ENCODE peak calls at places on chromosomes 16 and 17, in seven cellular contexts. X, F, Y, L, Q, A and W are unnamed samples.

GRCh38 chr16:11076259-11077018 is 132.1 kb downstream of the CLEC16A start:
- DNase-seq in X (no peak), F (no peak), Y (no peak), L (no peak), Q (peak), A (no peak), W (peak)

GRCh38 chr16:89209522-89210044 is 7.9 kb upstream of the ZNF778 start:
- DNase-seq in X (no peak), F (no peak), Y (no peak), L (no peak), Q (no peak), A (no peak), W (no peak)

GRCh38 chr17:30323262-30323894 is 10.5 kb downstream of the TMIGD1 start:
- DNase-seq in X (no peak), F (no peak), Y (no peak), L (no peak), Q (peak), A (no peak), W (peak)

GRCh38 chr17:82775033-82775823 is 23.4 kb downstream of the TBCD start:
- DNase-seq in X (peak), F (peak), Y (peak), L (peak), Q (peak), A (peak), W (no peak)

GRCh38 chr16:23975293-23975692 is 139.5 kb downstream of the PRKCB start:
- DNase-seq in X (no peak), F (no peak), Y (no peak), L (no peak), Q (no peak), A (no peak), W (no peak)

GRCh38 chr17:28741358-28742349 is 2.2 kb upstream of the TRAF4 start:
- DNase-seq in X (peak), F (no peak), Y (no peak), L (no peak), Q (peak), A (no peak), W (peak)

GRCh38 chr17:4159761-4160160 is 16.8 kb downstream of the CYB5D2 start:
- DNase-seq in X (no peak), F (no peak), Y (no peak), L (no peak), Q (no peak), A (no peak), W (no peak)

GRCh38 chr17:50848691-50849090 is 13.3 kb downstream of the WFIKKN2 start:
- DNase-seq in X (no peak), F (no peak), Y (no peak), L (no peak), Q (no peak), A (no peak), W (no peak)

GRCh38 chr16:84952335-84953050 is 58.8 kb downstream of the ZDHHC7 start:
- DNase-seq in X (peak), F (peak), Y (peak), L (peak), Q (peak), A (peak), W (peak)

GRCh38 chr17:3527896-3528603 is 29.6 kb downstream of the TRPV3 start:
- DNase-seq in X (peak), F (no peak), Y (no peak), L (no peak), Q (no peak), A (no peak), W (no peak)

GRCh38 chr16:84212154-84212553 is 21.2 kb downstream of the ADAD2 start:
- DNase-seq in X (no peak), F (no peak), Y (no peak), L (no peak), Q (no peak), A (no peak), W (no peak)

GRCh38 chr17:37752482-37752881 is 7.6 kb upstream of the HNF1B start:
- DNase-seq in X (peak), F (peak), Y (no peak), L (no peak), Q (no peak), A (no peak), W (no peak)

GRCh38 chr16:84332975-84333684 is 35.2 kb upstream of the ATP2C2 start:
- DNase-seq in X (no peak), F (no peak), Y (no peak), L (peak), Q (no peak), A (no peak), W (no peak)

GRCh38 chr16:89764711-89765201 is 43.4 kb downstream of the ZNF276 start:
- DNase-seq in X (peak), F (no peak), Y (no peak), L (peak), Q (peak), A (no peak), W (peak)

GRCh38 chr16:914453-914852 is 56.3 kb downstream of the LMF1 start:
- DNase-seq in X (peak), F (no peak), Y (no peak), L (no peak), Q (no peak), A (no peak), W (peak)

GRCh38 chr16:81996664-81997529 is 14.4 kb downstream of the SDR42E1 start:
- DNase-seq in X (peak), F (peak), Y (no peak), L (no peak), Q (no peak), A (no peak), W (no peak)

GRCh38 chr17:78933025-78933958 is 8.1 kb upstream of the TIMP2 start:
- DNase-seq in X (peak), F (peak), Y (peak), L (peak), Q (peak), A (no peak), W (peak)

GRCh38 chr17:64024215-64024654 is 3.8 kb upstream of the ICAM2 start:
- DNase-seq in X (no peak), F (no peak), Y (no peak), L (no peak), Q (no peak), A (no peak), W (no peak)

GRCh38 chr16:81175325-81175891 is 63.1 kb upstream of the BCO1 start:
- DNase-seq in X (peak), F (peak), Y (no peak), L (no peak), Q (no peak), A (peak), W (no peak)

GRCh38 chr16:20903116-20903888 is 2.7 kb downstream of the LYRM1 start:
- DNase-seq in X (peak), F (no peak), Y (no peak), L (no peak), Q (no peak), A (no peak), W (no peak)

GRCh38 chr17:74860229-74860998 is 729 bp upstream of the GRIN2C start:
- DNase-seq in X (no peak), F (no peak), Y (no peak), L (no peak), Q (no peak), A (no peak), W (no peak)

GRCh38 chr17:64020068-64020766 is at the start of gene ICAM2:
- DNase-seq in X (no peak), F (no peak), Y (peak), L (no peak), Q (peak), A (peak), W (peak)

GRCh38 chr16:86251682-86252081 is 258.6 kb upstream of the FOXF1 start:
- DNase-seq in X (no peak), F (no peak), Y (no peak), L (no peak), Q (no peak), A (no peak), W (no peak)

GRCh38 chr16:86249631-86250030 is 260.7 kb upstream of the FOXF1 start:
- DNase-seq in X (no peak), F (no peak), Y (no peak), L (no peak), Q (peak), A (peak), W (no peak)

GRCh38 chr16:86248325-86248905 is 261.9 kb upstream of the FOXF1 start:
- DNase-seq in X (no peak), F (no peak), Y (no peak), L (no peak), Q (peak), A (no peak), W (no peak)

GRCh38 chr16:86256995-86257394 is 253.3 kb upstream of the FOXF1 start:
- DNase-seq in X (no peak), F (no peak), Y (no peak), L (no peak), Q (no peak), A (no peak), W (no peak)

DNA sequence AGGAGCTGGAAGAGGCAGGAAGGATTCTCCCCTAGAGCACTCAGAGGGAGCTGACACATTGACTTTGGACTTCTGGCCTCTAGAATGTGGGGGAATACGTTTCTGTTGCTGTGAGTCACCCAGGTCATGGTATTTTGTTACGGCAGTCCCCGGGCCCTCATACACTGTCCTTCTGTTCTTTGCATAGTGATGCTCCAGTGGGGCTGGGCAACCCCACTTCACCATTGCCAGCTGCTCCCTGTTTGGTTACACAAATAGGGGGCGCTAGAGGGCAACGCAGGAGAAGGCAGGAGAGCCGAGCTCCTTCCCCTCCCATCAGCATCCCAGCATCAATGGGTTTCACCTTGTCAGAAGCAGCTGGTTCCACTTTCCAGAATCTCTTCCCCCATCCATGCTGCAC is 257.7 kb upstream of the FOXF1 start:
- DNase-seq in X (no peak), F (no peak), Y (no peak), L (no peak), Q (no peak), A (no peak), W (peak)
- TF ChIP-seq CTCF in X (peak), F (peak), Y (no peak), L (no peak), Q (no peak), A (no peak), W (peak)

GRCh38 chr16:68310441-68311315 is at the start of the genes PRMT7 and SLC7A6OS:
- DNase-seq in X (peak), F (peak), Y (peak), L (peak), Q (peak), A (peak), W (peak)
- H3K4me3 ChIP-seq in X (peak), F (peak), Y (peak), L (peak), Q (peak), A (peak), W (peak)

DNA sequence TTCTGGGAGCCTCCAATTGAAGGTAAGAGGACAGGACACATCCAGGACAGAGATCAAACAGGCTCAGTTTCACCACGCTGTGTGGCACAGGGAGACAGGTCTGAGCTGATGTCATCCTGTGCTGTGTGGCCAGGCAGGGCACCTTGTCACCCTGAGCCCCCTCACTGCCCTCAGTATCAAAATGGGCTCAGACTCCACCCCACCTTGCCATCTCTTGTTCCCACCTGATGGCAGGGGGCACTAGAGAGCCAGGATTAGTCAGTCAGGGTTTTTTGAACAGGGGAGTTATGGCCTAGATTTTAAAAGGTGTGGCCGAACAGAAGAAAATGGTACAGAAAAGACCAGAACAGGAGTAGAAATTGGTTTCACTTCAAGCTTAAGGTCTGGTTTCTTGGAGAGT is 2.6 kb downstream of the KAT2A start:
- DNase-seq in X (peak), F (peak), Y (no peak), L (no peak), Q (peak), A (no peak), W (peak)
- TF ChIP-seq CTCF in X (peak), F (peak), Y (no peak), L (peak), Q (no peak), A (peak), W (peak)

GRCh38 chr17:7019406-7019805 is 3.4 kb upstream of the BCL6B start:
- DNase-seq in X (peak), F (no peak), Y (no peak), L (no peak), Q (no peak), A (no peak), W (no peak)
- H3K4me3 ChIP-seq in X (peak), F (peak), Y (peak), L (peak), Q (peak), A (peak), W (no peak)

GRCh38 chr17:72661093-72661944 is 431.2 kb downstream of the SLC39A11 start:
- DNase-seq in X (no peak), F (no peak), Y (no peak), L (no peak), Q (no peak), A (peak), W (no peak)
- TF ChIP-seq CTCF in X (no peak), F (peak), Y (no peak), L (no peak), Q (no peak), A (no peak), W (no peak)

DNA sequence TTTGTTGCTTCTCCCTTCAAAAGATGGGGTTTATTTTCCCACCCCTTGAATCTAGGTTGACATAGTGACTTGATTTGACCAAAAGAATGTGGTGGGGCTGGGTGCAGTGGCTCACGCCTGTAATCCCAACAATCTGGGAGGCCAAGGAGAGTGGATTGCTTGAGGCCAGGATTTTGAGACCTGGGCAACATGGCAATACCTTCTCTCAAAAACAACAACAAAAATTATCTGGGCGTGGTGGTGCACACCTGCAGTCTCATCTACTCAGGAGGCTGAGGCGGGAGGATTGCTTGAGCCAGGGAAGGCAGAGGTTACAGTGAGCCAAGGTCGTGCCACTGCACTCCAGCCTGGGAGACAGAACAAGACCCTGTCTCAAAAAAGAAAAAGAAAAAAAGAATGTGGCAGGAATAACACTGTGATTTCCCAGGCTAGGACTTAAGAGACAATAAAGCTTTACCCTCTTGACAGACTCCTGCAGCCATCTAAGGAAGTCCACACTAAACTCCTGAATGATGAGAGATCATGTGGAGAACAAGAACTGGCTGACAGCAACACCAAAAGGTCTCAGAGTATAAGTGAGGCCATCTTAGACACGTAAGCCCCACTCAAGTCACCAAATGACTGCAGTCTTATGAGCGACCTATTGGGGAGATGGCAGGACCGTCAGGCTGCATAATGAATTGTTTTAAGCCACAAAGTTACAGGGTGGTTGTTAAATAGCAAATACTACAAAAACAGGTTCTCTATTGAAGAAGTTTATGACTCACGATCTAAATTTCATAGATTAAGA is 37.0 kb downstream of the FBXL20 start:
- DNase-seq in X (peak), F (no peak), Y (no peak), L (no peak), Q (no peak), A (no peak), W (no peak)
- H3K4me3 ChIP-seq in X (no peak), F (no peak), Y (no peak), L (no peak), Q (no peak), A (no peak), W (no peak)

GRCh38 chr17:48011405-48012150 is 26.0 kb downstream of the COPZ2 start:
- DNase-seq in X (peak), F (peak), Y (no peak), L (no peak), Q (peak), A (no peak), W (peak)
- TF ChIP-seq CTCF in X (peak), F (peak), Y (no peak), L (peak), Q (peak), A (peak), W (peak)